ENCODE peak calls at places on chromosomes 16 and 17, in nine cellular contexts. L is SK-N-SH; Y is HL-60; T is GM23248; O is IMR-90; W is lower lobe of right lung; J is stomach; I is CD8-positive, alpha-beta memory T cell; M is HCT116. E is an unnamed sample.

GRCh38 chr16:86281435-86281834 is 228.9 kb upstream of the FOXF1 start:
- DNase-seq in L (no peak), Y (no peak), T (no peak), O (no peak), W (no peak), J (no peak), I (no peak), M (no peak), E (no peak)

GRCh38 chr16:68382296-68382718 is 66.0 kb downstream of the SMPD3 start:
- DNase-seq in L (peak), Y (no peak), T (no peak), O (no peak), W (peak), J (peak), I (no peak), M (no peak), E (no peak)

GRCh38 chr16:70523013-70523620 is at the start of gene COG4:
- DNase-seq in L (peak), Y (peak), T (peak), O (peak), W (peak), J (peak), I (peak), M (peak), E (peak)

GRCh38 chr16:57630931-57631845 is 2.8 kb downstream of the ADGRG1 start:
- DNase-seq in L (no peak), Y (no peak), T (no peak), O (no peak), W (no peak), J (no peak), I (no peak), M (no peak), E (no peak)

GRCh38 chr17:43175213-43176118 is 4.5 kb downstream of the NBR1 start:
- DNase-seq in L (no peak), Y (no peak), T (peak), O (peak), W (no peak), J (no peak), I (no peak), M (no peak), E (peak)

GRCh38 chr17:62085511-62086408 is 20.7 kb upstream of the MED13 start:
- DNase-seq in L (no peak), Y (no peak), T (peak), O (peak), W (no peak), J (no peak), I (no peak), M (no peak), E (peak)

GRCh38 chr16:31354394-31355291 is at the start of gene ITGAX:
- DNase-seq in L (peak), Y (peak), T (peak), O (peak), W (peak), J (peak), I (peak), M (no peak), E (peak)

GRCh38 chr16:55249936-55250335 is 74.1 kb upstream of the IRX6 start:
- DNase-seq in L (no peak), Y (no peak), T (no peak), O (no peak), W (no peak), J (no peak), I (no peak), M (no peak), E (no peak)

GRCh38 chr16:84121007-84121406 is 4.3 kb upstream of the MBTPS1 start:
- DNase-seq in L (no peak), Y (no peak), T (no peak), O (no peak), W (no peak), J (no peak), I (no peak), M (no peak), E (no peak)

GRCh38 chr16:68345351-68345810 is 34.6 kb downstream of the PRMT7 start:
- DNase-seq in L (no peak), Y (no peak), T (no peak), O (peak), W (no peak), J (no peak), I (no peak), M (no peak), E (peak)

GRCh38 chr16:56320081-56320480 is 105.3 kb downstream of the AMFR start:
- DNase-seq in L (no peak), Y (no peak), T (no peak), O (no peak), W (no peak), J (no peak), I (no peak), M (no peak), E (no peak)

GRCh38 chr16:80158766-80159165 is 382.0 kb upstream of the DYNLRB2 start:
- DNase-seq in L (no peak), Y (no peak), T (peak), O (peak), W (no peak), J (no peak), I (no peak), M (no peak), E (peak)

GRCh38 chr16:70778901-70779309 is 22.1 kb downstream of the VAC14 start:
- DNase-seq in L (peak), Y (no peak), T (peak), O (peak), W (no peak), J (no peak), I (no peak), M (peak), E (peak)

GRCh38 chr17:48997103-48997826 is at the start of gene IGF2BP1:
- DNase-seq in L (peak), Y (peak), T (peak), O (peak), W (no peak), J (no peak), I (no peak), M (no peak), E (peak)

GRCh38 chr16:4612977-4613635 is 1.6 kb downstream of the UBALD1 start:
- DNase-seq in L (peak), Y (peak), T (peak), O (no peak), W (no peak), J (no peak), I (no peak), M (no peak), E (no peak)

GRCh38 chr16:56354746-56355145 is 70.6 kb downstream of the AMFR start:
- DNase-seq in L (peak), Y (no peak), T (no peak), O (no peak), W (no peak), J (peak), I (no peak), M (no peak), E (no peak)

GRCh38 chr17:83121921-83122820 is 42.8 kb downstream of the METRNL start:
- DNase-seq in L (no peak), Y (peak), T (peak), O (no peak), W (peak), J (no peak), I (no peak), M (no peak), E (no peak)

GRCh38 chr17:265726-266125 is 84.3 kb upstream of the DOC2B start:
- DNase-seq in L (no peak), Y (no peak), T (no peak), O (no peak), W (peak), J (peak), I (no peak), M (no peak), E (no peak)

GRCh38 chr17:42562845-42563509 is 1.0 kb downstream of the COASY start:
- DNase-seq in L (no peak), Y (peak), T (no peak), O (peak), W (no peak), J (no peak), I (no peak), M (no peak), E (peak)

GRCh38 chr17:45581860-45582259 is 91.3 kb upstream of the PLEKHM1 start:
- DNase-seq in L (no peak), Y (no peak), T (no peak), O (no peak), W (no peak), J (no peak), I (no peak), M (no peak), E (no peak)

GRCh38 chr17:45992175-45992574 is 6.9 kb upstream of the STH start:
- DNase-seq in L (no peak), Y (no peak), T (peak), O (peak), W (no peak), J (no peak), I (no peak), M (no peak), E (no peak)

GRCh38 chr17:36994438-36994837 is 45.7 kb downstream of the AATF start:
- DNase-seq in L (no peak), Y (no peak), T (peak), O (peak), W (no peak), J (no peak), I (no peak), M (no peak), E (no peak)

GRCh38 chr16:19698480-19699465 is 19.3 kb downstream of the KNOP1 start:
- DNase-seq in L (no peak), Y (no peak), T (peak), O (peak), W (no peak), J (no peak), I (no peak), M (no peak), E (peak)

GRCh38 chr17:12536021-12536420 is 129.7 kb upstream of the MYOCD start:
- DNase-seq in L (no peak), Y (no peak), T (no peak), O (peak), W (no peak), J (peak), I (no peak), M (no peak), E (no peak)

GRCh38 chr16:22814330-22815105 is 556 bp downstream of the HS3ST2 start:
- DNase-seq in L (peak), Y (no peak), T (no peak), O (no peak), W (no peak), J (no peak), I (no peak), M (no peak), E (no peak)

GRCh38 chr17:43367588-43368242 is 31.1 kb upstream of the ARL4D start:
- DNase-seq in L (peak), Y (peak), T (peak), O (peak), W (no peak), J (no peak), I (peak), M (peak), E (peak)

GRCh38 chr16:87963400-87963799 is 12.2 kb downstream of the BANP start:
- DNase-seq in L (no peak), Y (no peak), T (peak), O (peak), W (no peak), J (no peak), I (peak), M (no peak), E (peak)

GRCh38 chr16:2968738-2969544 is at the start of gene PAQR4:
- DNase-seq in L (peak), Y (peak), T (peak), O (peak), W (peak), J (peak), I (peak), M (peak), E (peak)

GRCh38 chr16:63530208-63530607 is 1494.0 kb upstream of the CDH8 start:
- DNase-seq in L (no peak), Y (no peak), T (no peak), O (no peak), W (no peak), J (no peak), I (no peak), M (no peak), E (no peak)

GRCh38 chr16:87648698-87649487 is 46.6 kb downstream of the JPH3 start:
- DNase-seq in L (no peak), Y (no peak), T (no peak), O (no peak), W (no peak), J (no peak), I (no peak), M (no peak), E (no peak)

DNA sequence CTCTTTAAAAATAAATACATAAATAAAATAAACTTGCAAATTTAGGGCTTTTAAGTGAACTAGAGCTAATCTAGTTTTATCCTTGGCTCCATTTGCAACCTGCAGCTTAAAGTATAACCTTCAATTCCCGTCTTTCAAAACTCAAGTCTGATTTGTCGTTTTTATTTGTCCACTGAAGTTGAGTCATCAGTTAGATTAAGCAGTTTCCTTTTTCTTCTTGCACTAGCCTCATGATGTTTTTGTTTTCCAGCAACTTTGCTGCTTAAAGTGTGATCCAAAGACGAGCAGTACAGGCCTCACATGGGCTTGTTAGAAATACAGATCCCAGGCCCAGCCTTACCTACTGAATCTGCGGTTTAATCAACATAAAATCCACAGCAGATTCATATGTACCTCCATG is 13.8 kb downstream of the ARSG start:
- DNase-seq in L (no peak), Y (no peak), T (peak), O (no peak), W (no peak), J (no peak), I (no peak), M (no peak), E (no peak)
- H3K27ac ChIP-seq in L (no peak), Y (no peak), T (no peak), O (no peak), W (no peak), J (peak), I (no peak), M (no peak), E (no peak)

GRCh38 chr17:76137026-76137350 is 4.1 kb downstream of the FOXJ1 start:
- DNase-seq in L (no peak), Y (no peak), T (no peak), O (no peak), W (no peak), J (no peak), I (no peak), M (no peak), E (no peak)

GRCh38 chr17:76138234-76138895 is 2.7 kb downstream of the FOXJ1 start:
- DNase-seq in L (peak), Y (no peak), T (no peak), O (no peak), W (no peak), J (no peak), I (no peak), M (no peak), E (no peak)

GRCh38 chr17:76136276-76137025 is 4.6 kb downstream of the FOXJ1 start:
- DNase-seq in L (peak), Y (no peak), T (no peak), O (no peak), W (no peak), J (no peak), I (no peak), M (no peak), E (no peak)

GRCh38 chr17:76138896-76139248 is 2.2 kb downstream of the FOXJ1 start:
- DNase-seq in L (no peak), Y (no peak), T (no peak), O (no peak), W (no peak), J (no peak), I (no peak), M (no peak), E (no peak)

GRCh38 chr17:76137351-76138233 is 3.5 kb downstream of the FOXJ1 start:
- DNase-seq in L (peak), Y (no peak), T (no peak), O (no peak), W (no peak), J (no peak), I (no peak), M (no peak), E (no peak)
- H3K4me3 ChIP-seq in L (no peak), Y (no peak), T (no peak), O (no peak), W (peak), J (no peak), I (no peak), M (no peak), E (no peak)

DNA sequence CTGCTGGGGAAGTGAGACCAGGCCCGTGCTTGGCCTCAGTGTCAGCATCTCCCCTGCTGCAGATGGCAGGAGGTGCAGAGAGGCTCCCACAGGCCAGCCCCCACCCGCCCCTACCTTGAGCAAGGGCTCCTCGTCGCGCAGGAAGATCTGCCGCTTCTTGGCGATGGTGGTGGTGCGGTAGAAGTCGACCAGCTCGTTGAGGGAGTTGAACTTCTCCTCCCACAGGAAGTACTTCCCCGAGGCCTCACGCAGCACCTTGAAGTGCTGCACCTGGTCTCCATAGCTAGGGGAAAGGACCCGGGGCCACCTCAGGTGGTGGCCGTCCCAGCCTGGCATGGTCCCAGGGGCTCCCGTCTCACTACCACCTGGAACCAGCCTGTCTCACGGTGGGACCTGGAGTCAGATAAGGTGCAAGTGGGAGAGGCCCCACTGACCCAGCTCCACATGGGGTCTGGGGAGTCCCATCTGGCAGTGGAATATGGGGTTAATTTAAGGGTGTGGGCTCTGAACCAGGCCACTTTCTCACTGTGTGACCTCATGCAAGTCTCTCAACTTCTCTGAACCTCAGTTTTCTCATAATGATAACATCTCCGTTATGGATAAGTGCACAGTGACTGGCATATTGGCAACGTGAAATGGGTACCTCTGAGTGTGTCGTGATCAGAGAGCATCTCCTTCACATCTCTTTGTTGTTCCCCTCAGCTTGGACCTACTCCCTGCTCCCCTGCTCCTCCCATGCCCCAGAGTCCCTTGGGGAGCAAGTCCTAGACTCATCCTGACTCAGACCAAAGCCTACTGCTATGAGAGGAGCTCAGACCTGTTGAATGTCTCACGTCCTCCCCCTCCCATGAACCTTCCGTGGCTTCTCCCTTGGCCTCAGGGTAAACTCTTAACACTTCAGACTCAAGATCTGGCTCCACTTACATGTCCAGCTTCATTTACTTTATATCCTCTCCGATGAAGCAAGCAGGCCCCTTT is 19.8 kb upstream of the FAM83G start:
- DNase-seq in L (no peak), Y (no peak), T (peak), O (peak), W (peak), J (no peak), I (peak), M (no peak), E (no peak)
- H3K27ac ChIP-seq in L (no peak), Y (no peak), T (peak), O (no peak), W (no peak), J (no peak), I (no peak), M (no peak), E (no peak)

GRCh38 chr16:76371441-76371840 is 94.2 kb downstream of the CNTNAP4 start:
- DNase-seq in L (no peak), Y (no peak), T (no peak), O (no peak), W (no peak), J (no peak), I (no peak), M (no peak), E (no peak)

DNA sequence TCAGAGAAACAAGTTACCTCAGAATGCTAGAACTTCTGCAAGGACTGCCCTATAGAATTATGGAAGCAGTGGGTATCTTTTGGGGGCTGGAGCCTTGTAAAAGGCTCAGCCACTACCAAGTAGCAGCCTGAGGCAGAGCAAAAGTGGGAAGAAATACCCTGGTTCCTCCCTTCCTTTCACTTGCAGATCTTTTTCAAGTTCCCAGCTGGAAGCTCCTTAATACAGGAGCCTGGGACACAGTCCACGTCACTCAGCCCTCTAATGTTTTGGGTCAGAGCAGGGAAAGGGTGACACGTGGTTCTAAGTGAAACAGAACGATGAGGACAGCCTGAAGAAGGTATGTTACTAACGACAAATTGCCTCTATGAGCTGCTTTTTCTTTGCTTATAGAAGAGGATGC is 93.1 kb downstream of the CNTNAP4 start:
- DNase-seq in L (no peak), Y (no peak), T (no peak), O (no peak), W (no peak), J (no peak), I (no peak), M (no peak), E (no peak)
- H3K4me3 ChIP-seq in L (no peak), Y (no peak), T (no peak), O (no peak), W (no peak), J (no peak), I (no peak), M (no peak), E (no peak)

DNA sequence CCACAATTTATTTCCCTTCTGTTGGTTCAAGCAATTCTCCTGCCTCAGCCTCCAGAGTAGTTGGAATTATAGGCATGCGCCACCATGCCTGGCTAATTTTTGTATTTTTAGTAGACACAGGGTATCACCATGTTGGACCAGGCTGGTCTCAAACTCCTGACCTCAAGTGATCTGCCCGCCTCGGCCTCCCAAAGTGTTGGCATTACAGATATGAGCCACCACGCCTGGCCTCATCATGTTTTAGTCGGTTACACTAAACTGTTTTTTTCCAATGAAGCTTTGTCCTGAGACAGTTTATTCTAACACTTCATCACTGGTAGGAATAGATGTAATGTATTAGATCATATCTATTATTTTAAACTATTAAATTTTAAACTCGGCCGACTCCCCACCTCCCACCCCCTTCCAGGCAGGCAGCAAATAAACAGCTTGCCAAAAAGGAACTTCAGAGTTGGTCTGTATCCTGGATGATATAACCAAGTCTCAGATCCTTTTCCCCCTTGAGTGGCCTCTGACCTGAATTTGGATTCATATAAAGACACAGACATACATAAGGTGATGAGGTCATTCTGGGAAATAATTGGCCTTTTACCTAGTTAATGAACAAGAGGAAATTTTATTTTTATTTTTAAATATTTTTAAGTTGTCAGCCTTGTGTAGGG is 18.4 kb upstream of the CORO6 start:
- DNase-seq in L (no peak), Y (no peak), T (no peak), O (no peak), W (no peak), J (no peak), I (no peak), M (no peak), E (no peak)
- H3K27ac ChIP-seq in L (peak), Y (no peak), T (peak), O (no peak), W (peak), J (peak), I (no peak), M (no peak), E (peak)

E was measured in fibroblast of lung.